ENCODE peak calls at places on chromosomes 4 and X, in nine cellular contexts. N is colonic mucosa, L is PC-3, W is endothelial cell of umbilical vein, S is adipocyte, Z is H9, P is GM23248, F is GM12878, V is fibroblast of lung. Q is an unnamed sample.

GRCh38 chr4:28238756-28239155 is 1378.1 kb downstream of the STIM2 start:
- DNase-seq in N (no peak), L (no peak), W (no peak), S (no peak), Z (no peak), P (no peak), F (no peak), V (no peak), Q (no peak)

GRCh38 chr4:168560835-168561210 is 64.0 kb downstream of the PALLD start:
- DNase-seq in N (no peak), L (peak; percentile 5), W (peak; percentile 68), S (peak; percentile 49), Z (no peak), P (no peak), F (no peak), V (no peak), Q (no peak)

GRCh38 chr4:123120473-123120872 is 198.1 kb upstream of the NUDT6 start:
- DNase-seq in N (no peak), L (peak; percentile 90), W (no peak), S (peak; percentile 27), Z (no peak), P (peak; percentile 42), F (no peak), V (peak; percentile 64), Q (peak; percentile 46)

GRCh38 chrX:15335135-15336022 is at the start of gene PIGA:
- DNase-seq in N (peak; percentile 94), L (peak; percentile 98), W (peak; percentile 97), S (peak; percentile 97), Z (peak; percentile 97), P (peak; percentile 97), F (peak; percentile 82), V (peak; percentile 96), Q (peak; percentile 92)

GRCh38 chr4:8731364-8731763 is 138.8 kb downstream of the CPZ start:
- DNase-seq in N (no peak), L (no peak), W (no peak), S (no peak), Z (peak; percentile 24), P (no peak), F (no peak), V (no peak), Q (no peak)

GRCh38 chr4:105149771-105150170 is 3.1 kb downstream of the TET2 start:
- DNase-seq in N (no peak), L (no peak), W (peak; percentile 6), S (no peak), Z (no peak), P (no peak), F (no peak), V (no peak), Q (no peak)

GRCh38 chrX:79559290-79559689 is 192.2 kb upstream of the ITM2A start:
- DNase-seq in N (no peak), L (no peak), W (no peak), S (no peak), Z (no peak), P (no peak), F (no peak), V (no peak), Q (no peak)

GRCh38 chr4:176569301-176569700 is 223.4 kb downstream of the VEGFC start:
- DNase-seq in N (no peak), L (peak; percentile 6), W (peak; percentile 15), S (peak; percentile 18), Z (no peak), P (peak; percentile 10), F (no peak), V (peak; percentile 45), Q (no peak)

GRCh38 chr4:70816894-70817293 is 22.8 kb downstream of the GRSF1 start:
- DNase-seq in N (no peak), L (no peak), W (no peak), S (no peak), Z (no peak), P (no peak), F (no peak), V (no peak), Q (no peak)

GRCh38 chr4:139732991-139733555 is 67.5 kb downstream of the MGST2 start:
- DNase-seq in N (no peak), L (no peak), W (no peak), S (no peak), Z (no peak), P (no peak), F (no peak), V (no peak), Q (no peak)

GRCh38 chr4:168743131-168743530 is 246.3 kb downstream of the PALLD start:
- DNase-seq in N (no peak), L (no peak), W (no peak), S (no peak), Z (no peak), P (no peak), F (no peak), V (no peak), Q (no peak)

GRCh38 chr4:177740563-177740962 is 298.3 kb upstream of the AGA start:
- DNase-seq in N (no peak), L (peak; percentile 77), W (no peak), S (no peak), Z (no peak), P (no peak), F (no peak), V (no peak), Q (no peak)

GRCh38 chr4:154014401-154015105 is 225.7 kb upstream of the SFRP2 start:
- DNase-seq in N (no peak), L (no peak), W (no peak), S (peak; percentile 28), Z (no peak), P (no peak), F (no peak), V (peak; percentile 2), Q (no peak)

GRCh38 chr4:122539861-122540465 is 80.9 kb downstream of the IL21 start:
- DNase-seq in N (no peak), L (no peak), W (peak; percentile 35), S (no peak), Z (no peak), P (peak; percentile 51), F (no peak), V (no peak), Q (peak; percentile 59)

GRCh38 chr4:87108142-87108546 is 112.3 kb downstream of the KLHL8 start:
- DNase-seq in N (no peak), L (peak; percentile 72), W (peak; percentile 58), S (peak; percentile 92), Z (no peak), P (peak; percentile 91), F (no peak), V (peak; percentile 84), Q (peak; percentile 82)

GRCh38 chr4:128061566-128062536 is 739 bp downstream of the LARP1B start:
- DNase-seq in N (peak; percentile 87), L (peak; percentile 59), W (peak; percentile 64), S (peak; percentile 75), Z (peak; percentile 76), P (peak; percentile 81), F (no peak), V (peak; percentile 27), Q (peak; percentile 25)

GRCh38 chr4:155371432-155372043 is 5.2 kb downstream of the MAP9 start:
- DNase-seq in N (no peak), L (peak; percentile 61), W (peak; percentile 38), S (peak; percentile 68), Z (no peak), P (peak; percentile 43), F (no peak), V (peak; percentile 53), Q (peak; percentile 5)

GRCh38 chr4:85368240-85368639 is 106.7 kb upstream of the ARHGAP24 start:
- DNase-seq in N (no peak), L (no peak), W (no peak), S (no peak), Z (no peak), P (no peak), F (no peak), V (no peak), Q (no peak)

GRCh38 chr4:145075742-145076472 is 22.1 kb downstream of the ANAPC10 start:
- DNase-seq in N (no peak), L (no peak), W (no peak), S (no peak), Z (no peak), P (no peak), F (no peak), V (no peak), Q (no peak)

GRCh38 chr4:81647388-81647787 is 175.7 kb upstream of the RASGEF1B start:
- DNase-seq in N (no peak), L (no peak), W (no peak), S (no peak), Z (peak; percentile 29), P (no peak), F (no peak), V (no peak), Q (no peak)

GRCh38 chrX:107000013-107000515 is at the start of gene MORC4:
- DNase-seq in N (peak; percentile 79), L (peak; percentile 82), W (peak; percentile 72), S (peak; percentile 79), Z (peak; percentile 88), P (peak; percentile 63), F (no peak), V (peak; percentile 78), Q (peak; percentile 78)

GRCh38 chrX:47198026-47198686 is 4.5 kb downstream of the UBA1 start:
- DNase-seq in N (no peak), L (no peak), W (no peak), S (no peak), Z (peak; percentile 70), P (no peak), F (no peak), V (no peak), Q (peak; percentile 61)
- H3K9ac ChIP-seq in N (no peak overlapping the region), L (no peak overlapping the region), W (no peak overlapping the region), S (no peak overlapping the region), Z (no peak overlapping the region), P (no peak overlapping the region), F (no peak overlapping the region), V (no peak overlapping the region), Q (peak overlapping the region; percentile 57)

GRCh38 chrX:39440734-39441305 is 639.6 kb downstream of the MID1IP1 start:
- DNase-seq in N (no peak), L (no peak), W (peak; percentile 9), S (no peak), Z (no peak), P (no peak), F (no peak), V (no peak), Q (no peak)
- H3K9ac ChIP-seq in N (no peak overlapping the region), L (no peak overlapping the region), W (no peak overlapping the region), S (no peak overlapping the region), Z (no peak overlapping the region), P (no peak overlapping the region), F (no peak overlapping the region), V (no peak overlapping the region), Q (no peak overlapping the region)

GRCh38 chrX:111265506-111265905 is 4.8 kb downstream of the CAPN6 start:
- DNase-seq in N (no peak), L (no peak), W (no peak), S (no peak), Z (no peak), P (no peak), F (no peak), V (no peak), Q (no peak)

GRCh38 chrX:111264397-111264796 is 5.9 kb downstream of the CAPN6 start:
- DNase-seq in N (no peak), L (no peak), W (no peak), S (no peak), Z (no peak), P (no peak), F (no peak), V (no peak), Q (no peak)

GRCh38 chrX:111270339-111270738 is at the start of gene CAPN6:
- DNase-seq in N (peak; percentile 22), L (peak; percentile 14), W (no peak), S (peak; percentile 19), Z (peak; percentile 79), P (peak; percentile 40), F (no peak), V (no peak), Q (peak; percentile 4)
- H3K9ac ChIP-seq in N (no peak within 1 kb of the TSS), L (no peak within 1 kb of the TSS), W (no peak within 1 kb of the TSS), S (no peak within 1 kb of the TSS), Z (no peak within 1 kb of the TSS), P (no peak within 1 kb of the TSS), F (no peak within 1 kb of the TSS), V (no peak within 1 kb of the TSS), Q (no peak within 1 kb of the TSS)

GRCh38 chrX:109760241-109760921 is 27.3 kb upstream of the ACSL4 start:
- DNase-seq in N (no peak), L (peak; percentile 54), W (peak; percentile 2), S (peak; percentile 8), Z (no peak), P (no peak), F (no peak), V (no peak), Q (peak; percentile 17)
- H3K9ac ChIP-seq in N (no peak overlapping the region), L (no peak overlapping the region), W (no peak overlapping the region), S (no peak overlapping the region), Z (no peak overlapping the region), P (no peak overlapping the region), F (no peak overlapping the region), V (no peak overlapping the region), Q (no peak overlapping the region)